ENCODE peak calls at places on chromosomes 13 and 19, in five cellular contexts. W is ovary, P is HTR-8/SVneo, T is RCC 7860, N is lower leg skin. S is an unnamed sample.

GRCh38 chr19:29375429-29376093 is 150.2 kb upstream of the VSTM2B start:
- DNase-seq in W (no peak), P (no peak), T (no peak), N (peak), S (no peak)

GRCh38 chr19:33815410-33816340 is 19.0 kb downstream of the KCTD15 start:
- DNase-seq in W (no peak), P (no peak), T (no peak), N (peak), S (no peak)

GRCh38 chr19:9793051-9793591 is 24.6 kb upstream of the ZNF846 start:
- DNase-seq in W (no peak), P (no peak), T (no peak), N (peak), S (no peak)

GRCh38 chr13:67232384-67232783 is 2.2 kb upstream of the PCDH9 start:
- DNase-seq in W (no peak), P (no peak), T (no peak), N (no peak), S (no peak)

GRCh38 chr13:79231887-79232286 is 174.2 kb downstream of the RBM26 start:
- DNase-seq in W (no peak), P (no peak), T (no peak), N (no peak), S (no peak)

GRCh38 chr13:24606486-24607170 is 73.6 kb upstream of the ATP12A start:
- DNase-seq in W (no peak), P (no peak), T (no peak), N (no peak), S (no peak)

GRCh38 chr13:50509771-50510441 is 333.6 kb downstream of the DLEU7 start:
- DNase-seq in W (no peak), P (peak), T (peak), N (no peak), S (no peak)

GRCh38 chr19:9847087-9847671 is 12.1 kb downstream of the PIN1 start:
- DNase-seq in W (no peak), P (peak), T (peak), N (no peak), S (peak)

GRCh38 chr19:1042689-1043511 is 3.0 kb downstream of the ABCA7 start:
- DNase-seq in W (no peak), P (no peak), T (no peak), N (no peak), S (no peak)

GRCh38 chr13:33164331-33164730 is 121.2 kb downstream of the STARD13 start:
- DNase-seq in W (no peak), P (no peak), T (no peak), N (no peak), S (no peak)

GRCh38 chr13:36950920-36951319 is 30.9 kb upstream of the SMAD9 start:
- DNase-seq in W (no peak), P (no peak), T (no peak), N (no peak), S (no peak)

GRCh38 chr13:90641884-90642283 is 705.6 kb upstream of the MIR17HG start:
- DNase-seq in W (no peak), P (no peak), T (no peak), N (no peak), S (no peak)

GRCh38 chr19:36136975-36137686 is 2.7 kb upstream of the CAPNS1 start:
- DNase-seq in W (no peak), P (peak), T (peak), N (peak), S (no peak)

GRCh38 chr13:99796175-99796819 is 175.3 kb downstream of the ZIC5 start:
- DNase-seq in W (no peak), P (peak), T (peak), N (no peak), S (peak)

GRCh38 chr13:114099191-114099590 is 33.2 kb downstream of the RASA3 start:
- DNase-seq in W (peak), P (no peak), T (peak), N (peak), S (peak)

GRCh38 chr19:2478324-2478755 is 2.4 kb downstream of the GADD45B start:
- DNase-seq in W (no peak), P (no peak), T (peak), N (peak), S (no peak)

GRCh38 chr13:51284339-51284738 is 55.2 kb upstream of the SERPINE3 start:
- DNase-seq in W (no peak), P (no peak), T (no peak), N (no peak), S (no peak)

GRCh38 chr19:2973229-2973628 is 4.1 kb upstream of the TLE6 start:
- DNase-seq in W (no peak), P (no peak), T (no peak), N (peak), S (no peak)

GRCh38 chr13:43874512-43875092 is 4.9 kb downstream of the CCDC122 start:
- DNase-seq in W (no peak), P (no peak), T (peak), N (no peak), S (no peak)

GRCh38 chr19:23002690-23003422 is at the start of gene ZNF728:
- DNase-seq in W (peak), P (no peak), T (no peak), N (no peak), S (no peak)

GRCh38 chr19:45153339-45154063 is 7.3 kb downstream of the NKPD1 start:
- DNase-seq in W (peak), P (no peak), T (no peak), N (no peak), S (no peak)

GRCh38 chr13:21733475-21734311 is 62.8 kb downstream of the FGF9 start:
- DNase-seq in W (no peak), P (no peak), T (no peak), N (no peak), S (peak)

GRCh38 chr19:6038634-6039405 is 60.9 kb upstream of the RANBP3 start:
- DNase-seq in W (no peak), P (no peak), T (no peak), N (peak), S (no peak)

GRCh38 chr19:1624458-1624857 is 19.2 kb upstream of the UQCR11 start:
- DNase-seq in W (peak), P (peak), T (no peak), N (no peak), S (no peak)

GRCh38 chr13:92514420-92515125 is 712.0 kb upstream of the GPC6 start:
- DNase-seq in W (no peak), P (no peak), T (no peak), N (no peak), S (no peak)

GRCh38 chr19:40192758-40193586 is 1.7 kb downstream of the MAP3K10 start:
- DNase-seq in W (no peak), P (no peak), T (no peak), N (no peak), S (no peak)

GRCh38 chr19:58279042-58279924 is 528 bp downstream of the ZNF8 start:
- DNase-seq in W (peak), P (peak), T (peak), N (peak), S (no peak)

GRCh38 chr19:52474351-52475127 is 21.2 kb downstream of the ZNF578 start:
- DNase-seq in W (no peak), P (no peak), T (no peak), N (no peak), S (no peak)

GRCh38 chr13:50081106-50081898 is 66.1 kb downstream of the KCNRG start:
- DNase-seq in W (peak), P (no peak), T (no peak), N (peak), S (no peak)

GRCh38 chr13:36764957-36765356 is 54.1 kb upstream of the RFXAP start:
- DNase-seq in W (no peak), P (no peak), T (no peak), N (no peak), S (no peak)

GRCh38 chr13:102710261-102710679 is 15.4 kb upstream of the METTL21C start:
- DNase-seq in W (no peak), P (no peak), T (no peak), N (no peak), S (no peak)

S was measured in kidney epithelial cell.